ENCODE peak calls at places on chromosome 22, in six cellular contexts. P is activated CD4-positive, CD25-positive, alpha-beta regulatory T cell treated with anti-CD3 and anti-CD28 coated beads, Interleukin-2, amount 50 U/mL, for 16 hours; O is lower leg skin; Q is BJ; V is SW480; U is NCI-H1105. H is an unnamed sample.

GRCh38 chr22:20807315-20807752 is 33.4 kb downstream of the SERPIND1 start:
- DNase-seq in P (no peak), O (no peak), Q (peak), V (peak), U (no peak), H (no peak)

GRCh38 chr22:19576460-19577421 is 52.5 kb upstream of the CLDN5 start:
- DNase-seq in P (peak), O (no peak), Q (no peak), V (peak), U (no peak), H (no peak)

GRCh38 chr22:36860017-36860416 is 789 bp upstream of the NCF4 start:
- DNase-seq in P (no peak), O (peak), Q (no peak), V (no peak), U (no peak), H (no peak)

GRCh38 chr22:49369726-49370717 is 457.7 kb downstream of the BRD1 start:
- DNase-seq in P (no peak), O (peak), Q (no peak), V (no peak), U (no peak), H (no peak)

GRCh38 chr22:20918663-20919220 is 1.5 kb downstream of the CRKL start:
- DNase-seq in P (no peak), O (no peak), Q (no peak), V (no peak), U (no peak), H (no peak)

GRCh38 chr22:48968201-48968959 is 859.3 kb downstream of the BRD1 start:
- DNase-seq in P (no peak), O (peak), Q (no peak), V (peak), U (peak), H (no peak)

GRCh38 chr22:20561882-20562281 is 54.5 kb downstream of the MED15 start:
- DNase-seq in P (no peak), O (no peak), Q (no peak), V (no peak), U (no peak), H (no peak)

GRCh38 chr22:48600681-48601080 is 1227.0 kb downstream of the BRD1 start:
- DNase-seq in P (no peak), O (no peak), Q (no peak), V (no peak), U (no peak), H (no peak)

GRCh38 chr22:39419096-39419495 is 19.5 kb downstream of the TAB1 start:
- DNase-seq in P (no peak), O (no peak), Q (no peak), V (no peak), U (no peak), H (no peak)

GRCh38 chr22:45438364-45438763 is 24.9 kb downstream of the RIBC2 start:
- DNase-seq in P (no peak), O (no peak), Q (no peak), V (no peak), U (no peak), H (no peak)

GRCh38 chr22:47539374-47539773 is 776.9 kb downstream of the TBC1D22A start:
- DNase-seq in P (no peak), O (no peak), Q (no peak), V (no peak), U (no peak), H (no peak)

GRCh38 chr22:37303821-37304274 is 21.5 kb downstream of the CYTH4 start:
- DNase-seq in P (peak), O (peak), Q (peak), V (peak), U (no peak), H (no peak)

GRCh38 chr22:48574776-48575566 is 1252.7 kb downstream of the BRD1 start:
- DNase-seq in P (no peak), O (no peak), Q (no peak), V (no peak), U (peak), H (peak)

H was measured in DMS79 treated with DMSO at 0.1 percent for 48 hours.